ENCODE peak calls at places on chromosomes 3 and 15, in eight cellular contexts. N is hepatocyte, C is neural progenitor cell, B is mammary epithelial cell, P is PC-3, A is PC-9, W is endothelial cell of umbilical vein, F is HepG2. Z is an unnamed sample. For H3K9me3, the result is how much of the 10 kb centered on the place peaks cover.

GRCh38 chr3:4320453-4320852 is 17.3 kb downstream of the SETMAR start:
- DNase-seq in P (no peak), N (no peak), W (peak), A (no peak), C (no peak), F (no peak), B (no peak), Z (no peak)

GRCh38 chr3:117722856-117723255 is 1013.3 kb downstream of the TUSC7 start:
- DNase-seq in F (no peak), A (no peak), C (no peak), B (no peak), P (no peak), W (no peak), N (no peak), Z (no peak)

GRCh38 chr15:35750051-35750450 is 204.1 kb upstream of the DPH6 start:
- DNase-seq in A (no peak), B (no peak), W (no peak), F (no peak), N (no peak), C (no peak), P (no peak), Z (no peak)

GRCh38 chr3:88003115-88003755 is 55.6 kb downstream of the CGGBP1 start:
- DNase-seq in P (peak), W (peak), A (peak), C (peak), F (peak), B (peak), N (peak), Z (peak)

GRCh38 chr3:56154297-56154696 is 314.0 kb downstream of the ERC2 start:
- DNase-seq in P (peak), W (no peak), B (peak), N (no peak), A (no peak), F (peak), C (no peak), Z (no peak)

GRCh38 chr3:168585544-168585943 is 489.8 kb upstream of the GOLIM4 start:
- DNase-seq in C (no peak), F (no peak), N (no peak), W (no peak), P (no peak), B (no peak), A (no peak), Z (no peak)

GRCh38 chr3:99013077-99013476 is 111.6 kb upstream of the DCBLD2 start:
- DNase-seq in A (no peak), N (no peak), F (no peak), P (peak), W (no peak), C (no peak), B (no peak), Z (no peak)

GRCh38 chr15:90022905-90023700 is 22.0 kb downstream of the ZNF710 start:
- DNase-seq in N (no peak), P (no peak), B (no peak), A (no peak), W (no peak), C (no peak), F (no peak), Z (no peak)

GRCh38 chr15:31327674-31328424 is 1.2 kb downstream of the KLF13 start:
- DNase-seq in P (peak), A (no peak), B (peak), F (peak), C (peak), W (peak), N (peak), Z (no peak)

GRCh38 chr3:135456182-135456790 is 509.2 kb upstream of the PPP2R3A start:
- DNase-seq in F (no peak), N (peak), C (peak), P (no peak), A (no peak), W (no peak), B (no peak), Z (no peak)
- TF ChIP-seq EZH2 in F (no peak), N (no peak), C (no peak), P (no peak), A (no peak), W (no peak), B (no peak), Z (no peak)

GRCh38 chr15:20409247-20409646 is 132.4 kb downstream of the GOLGA6L6 start:
- DNase-seq in B (no peak), P (no peak), A (no peak), C (no peak), N (no peak), F (no peak), W (no peak), Z (no peak)
- H3K9me3 ChIP-seq in B (under half), P (under half), A (under half), C (half or more), N (under half), F (under half), W (under half), Z (under half)

GRCh38 chr15:76994496-76994895 is 430 bp upstream of the PSTPIP1 start:
- DNase-seq in P (no peak), B (no peak), N (no peak), F (no peak), A (no peak), C (no peak), W (no peak), Z (no peak)
- H3K4me3 ChIP-seq in P (no peak), B (no peak), N (no peak), F (no peak), A (no peak), C (no peak), W (no peak), Z (no peak)

GRCh38 chr3:9507586-9508578 is 45.7 kb downstream of the LHFPL4 start:
- DNase-seq in N (no peak), B (no peak), W (no peak), F (no peak), P (no peak), A (no peak), C (no peak), Z (no peak)
- TF ChIP-seq EZH2 in N (no peak), B (no peak), W (no peak), F (no peak), P (no peak), A (no peak), C (no peak), Z (no peak)

DNA sequence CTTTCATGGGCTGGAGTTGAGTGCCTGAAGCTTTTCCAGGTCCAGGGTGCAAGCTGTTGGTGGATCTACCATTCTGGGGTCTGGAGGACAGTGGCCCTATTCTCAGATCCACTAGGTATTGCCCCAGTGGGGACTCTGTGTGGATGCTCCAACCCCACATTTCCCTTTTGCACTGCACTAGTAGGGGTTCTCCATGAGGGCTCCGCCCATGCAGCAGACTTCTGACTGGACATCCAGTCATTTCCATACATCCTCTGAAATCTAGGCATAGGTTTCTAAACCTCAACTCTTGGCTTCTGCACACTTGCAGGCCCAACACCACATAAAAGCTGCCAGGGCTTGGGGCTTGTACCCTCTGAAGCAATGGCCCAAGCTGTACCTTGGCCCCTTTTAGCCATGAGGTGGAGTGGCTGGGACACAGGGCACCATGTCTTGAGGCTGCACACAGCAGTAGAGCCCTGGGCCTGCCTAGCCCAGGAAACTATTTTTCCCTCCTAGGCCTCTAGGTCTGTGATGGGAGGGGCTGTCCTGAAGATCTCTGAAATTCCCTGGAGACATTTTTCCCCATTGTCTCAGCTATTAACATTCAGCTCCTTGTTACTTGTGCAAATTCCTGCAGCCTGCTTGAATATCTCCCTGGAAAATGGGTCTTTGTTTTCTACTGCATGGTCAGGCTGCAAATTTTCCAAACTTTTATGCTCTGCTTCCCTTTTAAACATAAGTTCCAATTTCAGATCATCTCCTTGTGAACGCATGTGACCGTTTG is 6.0 kb upstream of the HACD2 start:
- DNase-seq in C (no peak), F (no peak), P (no peak), N (no peak), W (no peak), B (no peak), A (no peak), Z (no peak)
- H3K9me3 ChIP-seq in C (under half), F (under half), P (under half), N (under half), W (under half), B (under half), A (under half), Z (under half)

GRCh38 chr15:78937132-78937739 is 7.6 kb downstream of the CTSH start:
- DNase-seq in B (no peak), P (no peak), A (no peak), C (no peak), W (peak), F (no peak), N (no peak), Z (no peak)
- H3K4me3 ChIP-seq in B (no peak), P (no peak), A (no peak), C (no peak), W (no peak), F (no peak), N (no peak), Z (no peak)